ENCODE peak calls at places on chromosomes 12 and 14, in nine cellular contexts. I, Y, H, D, R, K, A, E and Z are unnamed samples.

GRCh38 chr14:67068246-67068645 is 121.0 kb upstream of the GARIN2 start:
- DNase-seq in H (no peak), A (no peak), R (no peak), K (peak), I (no peak), E (no peak), Y (no peak), D (no peak), Z (no peak)

GRCh38 chr12:31492599-31493196 is 98.2 kb downstream of the DENND5B start:
- DNase-seq in R (no peak), H (no peak), E (no peak), A (no peak), I (no peak), K (no peak), Y (no peak), D (no peak), Z (no peak)

GRCh38 chr12:106644335-106645073 is 61.7 kb downstream of the RFX4 start:
- DNase-seq in R (no peak), A (no peak), Y (no peak), E (no peak), K (no peak), I (no peak), D (no peak), H (no peak), Z (no peak)

GRCh38 chr14:104968153-104968527 is 10.0 kb downstream of the AHNAK2 start:
- DNase-seq in A (no peak), Y (no peak), E (no peak), H (peak), K (peak), D (peak), R (peak), I (no peak), Z (peak)

GRCh38 chr14:32826404-32827082 is 112.1 kb upstream of the NPAS3 start:
- DNase-seq in I (no peak), H (no peak), A (no peak), R (no peak), D (peak), E (no peak), K (peak), Y (no peak), Z (peak)

GRCh38 chr12:124381454-124382207 is 86.7 kb downstream of the RFLNA start:
- DNase-seq in K (peak), Y (no peak), E (no peak), R (peak), H (peak), A (no peak), D (no peak), I (no peak), Z (peak)

GRCh38 chr12:26821212-26821701 is 11.7 kb downstream of the ITPR2 start:
- DNase-seq in D (no peak), I (no peak), K (peak), Y (no peak), H (no peak), E (no peak), R (no peak), A (no peak), Z (peak)

GRCh38 chr12:103908877-103909276 is 21.3 kb upstream of the HSP90B1 start:
- DNase-seq in E (no peak), A (no peak), Y (no peak), H (no peak), I (no peak), R (no peak), K (peak), D (no peak), Z (peak)

GRCh38 chr12:63103489-63104131 is 47.4 kb downstream of the AVPR1A start:
- DNase-seq in H (peak), D (no peak), A (no peak), K (peak), E (no peak), Y (no peak), R (no peak), I (no peak), Z (peak)

GRCh38 chr14:88792572-88793258 is at the start of gene EML5:
- DNase-seq in K (peak), R (peak), E (peak), D (peak), H (peak), A (peak), I (peak), Y (peak), Z (peak)

GRCh38 chr12:48822711-48823110 is 4.4 kb downstream of the CACNB3 start:
- DNase-seq in E (no peak), K (no peak), A (no peak), I (no peak), Y (no peak), D (no peak), H (no peak), R (no peak), Z (no peak)

GRCh38 chr12:45232771-45233372 is 17.0 kb downstream of the ANO6 start:
- DNase-seq in D (peak), E (no peak), I (no peak), H (peak), R (no peak), A (no peak), Y (no peak), K (peak), Z (peak)

GRCh38 chr12:53484686-53485567 is 14.3 kb downstream of the MAP3K12 start:
- DNase-seq in D (no peak), I (no peak), K (no peak), Y (no peak), R (no peak), H (no peak), A (no peak), E (no peak), Z (peak)

GRCh38 chr12:25372969-25373368 is 122.2 kb upstream of the KRAS start:
- DNase-seq in I (no peak), A (no peak), Y (no peak), R (no peak), K (no peak), E (no peak), D (no peak), H (no peak), Z (no peak)

GRCh38 chr12:106108187-106108816 is 30.5 kb downstream of the NUAK1 start:
- DNase-seq in K (peak), R (no peak), D (peak), Y (no peak), I (no peak), A (no peak), H (peak), E (no peak), Z (no peak)

GRCh38 chr12:108457006-108457733 is 57.9 kb upstream of the FICD start:
- DNase-seq in Y (peak), E (no peak), I (no peak), D (no peak), R (no peak), A (no peak), H (peak), K (peak), Z (peak)

GRCh38 chr12:89073659-89074058 is 278.6 kb downstream of the DUSP6 start:
- DNase-seq in D (no peak), K (no peak), H (no peak), A (no peak), I (no peak), E (no peak), R (no peak), Y (no peak), Z (no peak)

GRCh38 chr14:96077983-96078686 is 39.0 kb downstream of the C14orf132 start:
- DNase-seq in A (no peak), I (no peak), K (no peak), Y (no peak), H (no peak), E (no peak), D (no peak), R (no peak), Z (no peak)

GRCh38 chr12:126258190-126258589 is 1193.0 kb downstream of the AACS start:
- DNase-seq in R (no peak), Y (no peak), D (no peak), H (no peak), I (no peak), A (no peak), E (no peak), K (no peak), Z (no peak)

GRCh38 chr14:70188292-70188607 is 501 bp downstream of the SLC8A3 start:
- DNase-seq in I (no peak), R (no peak), Y (no peak), K (peak), E (no peak), H (peak), D (no peak), A (no peak), Z (peak)

GRCh38 chr14:23186913-23187654 is 3.6 kb upstream of the SLC7A8 start:
- DNase-seq in A (no peak), Y (no peak), K (peak), R (no peak), E (no peak), H (peak), D (no peak), I (no peak), Z (peak)

GRCh38 chr12:124869011-124869665 is 5.5 kb upstream of the SCARB1 start:
- DNase-seq in K (no peak), H (peak), A (no peak), I (no peak), D (peak), R (no peak), Y (no peak), E (no peak), Z (peak)

GRCh38 chr14:90820958-90821357 is 4.7 kb upstream of the TTC7B start:
- DNase-seq in H (peak), Y (peak), E (peak), A (peak), R (no peak), K (peak), I (peak), D (no peak), Z (peak)

GRCh38 chr12:113060336-113060960 is 3.9 kb downstream of the DTX1 start:
- DNase-seq in E (no peak), Y (no peak), K (no peak), H (no peak), R (no peak), I (no peak), A (no peak), D (no peak), Z (no peak)